ENCODE peak calls at places on chromosomes 1 and 21, in six cellular contexts. One of them, this sample, is unnamed.

GRCh38 chr1:158002630-158003408 is 9.4 kb downstream of the KIRREL1 start:
- DNase-seq in GM12891: no peak
- DNase-seq in H1: no peak
- DNase-seq in HepG2: no peak
- DNase-seq in K562: no peak
- DNase-seq in GM12878: no peak
- DNase-seq in this sample: no peak

GRCh38 chr1:55814967-55815366 is 599.8 kb upstream of the USP24 start:
- DNase-seq in GM12891: no peak
- DNase-seq in H1: no peak
- DNase-seq in HepG2: peak
- DNase-seq in K562: no peak
- DNase-seq in GM12878: no peak
- DNase-seq in this sample: no peak

GRCh38 chr1:220431840-220432239 is 96.1 kb upstream of the MARK1 start:
- DNase-seq in GM12891: no peak
- DNase-seq in H1: no peak
- DNase-seq in HepG2: no peak
- DNase-seq in K562: peak
- DNase-seq in GM12878: no peak
- DNase-seq in this sample: no peak

GRCh38 chr1:101238041-101238515 is 1.3 kb downstream of the S1PR1 start:
- DNase-seq in GM12891: no peak
- DNase-seq in H1: no peak
- DNase-seq in HepG2: no peak
- DNase-seq in K562: no peak
- DNase-seq in GM12878: no peak
- DNase-seq in this sample: no peak

GRCh38 chr21:17610862-17611261 is 1.8 kb downstream of the BTG3 start:
- DNase-seq in GM12891: no peak
- DNase-seq in H1: no peak
- DNase-seq in HepG2: peak
- DNase-seq in K562: peak
- DNase-seq in GM12878: no peak
- DNase-seq in this sample: no peak

GRCh38 chr1:179124866-179125265 is 43.0 kb downstream of the TOR3A start:
- DNase-seq in GM12891: no peak
- DNase-seq in H1: no peak
- DNase-seq in HepG2: no peak
- DNase-seq in K562: no peak
- DNase-seq in GM12878: no peak
- DNase-seq in this sample: no peak

GRCh38 chr1:185733818-185734709 is at the start of gene HMCN1:
- DNase-seq in GM12891: no peak
- DNase-seq in H1: peak
- DNase-seq in HepG2: peak
- DNase-seq in K562: peak
- DNase-seq in GM12878: no peak
- DNase-seq in this sample: no peak

GRCh38 chr1:9191216-9191615 is 43.4 kb upstream of the H6PD start:
- DNase-seq in GM12891: no peak
- DNase-seq in H1: no peak
- DNase-seq in HepG2: no peak
- DNase-seq in K562: no peak
- DNase-seq in GM12878: no peak
- DNase-seq in this sample: no peak

GRCh38 chr1:164155337-164155850 is 403.6 kb upstream of the PBX1 start:
- DNase-seq in GM12891: no peak
- DNase-seq in H1: no peak
- DNase-seq in HepG2: no peak
- DNase-seq in K562: no peak
- DNase-seq in GM12878: no peak
- DNase-seq in this sample: no peak

DNA sequence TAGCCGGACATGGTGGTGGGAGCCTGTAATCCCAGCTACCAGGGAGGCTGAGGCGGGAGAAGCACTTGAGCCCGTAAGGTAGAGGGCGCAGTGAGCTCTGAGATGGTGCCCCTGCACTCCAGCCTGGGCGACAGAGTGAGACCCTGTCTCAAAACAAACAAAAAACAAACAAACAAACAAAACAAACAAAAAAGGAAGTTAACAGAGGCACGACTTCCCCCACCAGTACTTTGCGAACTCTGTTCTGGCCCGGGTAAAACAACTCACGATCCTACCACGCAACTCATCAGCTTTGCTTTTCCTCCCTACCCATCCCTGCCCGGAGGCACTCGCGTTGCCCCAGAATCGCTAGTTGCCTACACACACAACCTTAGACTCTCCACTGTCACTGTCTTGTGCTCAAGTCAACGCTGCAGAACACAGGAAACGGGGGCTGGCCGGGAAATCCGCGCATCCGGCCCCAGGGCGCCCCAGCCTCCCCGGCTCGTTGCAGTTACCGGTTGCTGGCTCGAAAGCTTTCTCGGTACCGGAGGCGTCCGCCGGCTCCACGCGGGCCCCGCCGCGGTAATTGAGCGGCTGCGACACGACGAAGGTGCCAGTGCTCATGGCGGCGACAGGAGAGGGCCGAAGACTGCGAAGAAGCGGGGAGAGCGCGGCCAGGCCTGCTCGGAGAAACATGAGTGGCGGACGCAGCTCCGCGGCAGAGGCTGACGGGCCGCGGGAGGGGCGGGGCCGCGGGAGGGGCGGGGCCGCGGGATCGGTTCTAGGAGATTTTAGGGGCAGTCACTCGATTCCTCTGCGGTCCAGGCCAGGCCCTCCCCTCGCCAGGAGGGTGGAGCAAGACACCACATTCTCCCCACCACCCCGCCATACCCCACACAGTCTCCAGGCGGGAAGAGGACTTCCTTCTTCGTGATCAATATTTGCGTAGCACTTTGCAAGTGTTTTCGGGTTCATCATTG is at the start of gene ALDH9A1:
- DNase-seq in GM12891: peak
- DNase-seq in H1: peak
- DNase-seq in HepG2: peak
- DNase-seq in K562: peak
- DNase-seq in GM12878: peak
- DNase-seq in this sample: peak
- TF ChIP-seq POLR2A in GM12891: peak
- TF ChIP-seq POLR2A in H1: peak
- TF ChIP-seq POLR2A in HepG2: peak
- TF ChIP-seq POLR2A in K562: peak
- TF ChIP-seq POLR2A in GM12878: peak
- TF ChIP-seq POLR2A in this sample: peak

GRCh38 chr1:37752583-37753471 is 12.1 kb downstream of the EPHA10 start:
- DNase-seq in GM12891: peak
- DNase-seq in H1: no peak
- DNase-seq in HepG2: no peak
- DNase-seq in K562: peak
- DNase-seq in GM12878: no peak
- DNase-seq in this sample: peak
- TF ChIP-seq POLR2AphosphoS5 in GM12891: no peak
- TF ChIP-seq POLR2AphosphoS5 in H1: no peak
- TF ChIP-seq POLR2AphosphoS5 in HepG2: no peak
- TF ChIP-seq POLR2AphosphoS5 in K562: no peak
- TF ChIP-seq POLR2AphosphoS5 in GM12878: no peak
- TF ChIP-seq POLR2AphosphoS5 in this sample: no peak

GRCh38 chr21:40466893-40467483 is 380.0 kb downstream of the DSCAM start:
- DNase-seq in GM12891: no peak
- DNase-seq in H1: no peak
- DNase-seq in HepG2: no peak
- DNase-seq in K562: peak
- DNase-seq in GM12878: no peak
- DNase-seq in this sample: no peak
- TF ChIP-seq TAF1 in GM12891: no peak
- TF ChIP-seq TAF1 in H1: no peak
- TF ChIP-seq TAF1 in HepG2: no peak
- TF ChIP-seq TAF1 in K562: no peak
- TF ChIP-seq TAF1 in GM12878: no peak
- TF ChIP-seq TAF1 in this sample: no peak

GRCh38 chr1:19437911-19438310 is 47.4 kb downstream of the CAPZB start:
- DNase-seq in GM12891: no peak
- DNase-seq in H1: no peak
- DNase-seq in HepG2: no peak
- DNase-seq in K562: no peak
- DNase-seq in GM12878: no peak
- DNase-seq in this sample: no peak
- TF ChIP-seq POLR2A in GM12891: no peak
- TF ChIP-seq POLR2A in H1: no peak
- TF ChIP-seq POLR2A in HepG2: no peak
- TF ChIP-seq POLR2A in K562: no peak
- TF ChIP-seq POLR2A in GM12878: no peak
- TF ChIP-seq POLR2A in this sample: no peak

DNA sequence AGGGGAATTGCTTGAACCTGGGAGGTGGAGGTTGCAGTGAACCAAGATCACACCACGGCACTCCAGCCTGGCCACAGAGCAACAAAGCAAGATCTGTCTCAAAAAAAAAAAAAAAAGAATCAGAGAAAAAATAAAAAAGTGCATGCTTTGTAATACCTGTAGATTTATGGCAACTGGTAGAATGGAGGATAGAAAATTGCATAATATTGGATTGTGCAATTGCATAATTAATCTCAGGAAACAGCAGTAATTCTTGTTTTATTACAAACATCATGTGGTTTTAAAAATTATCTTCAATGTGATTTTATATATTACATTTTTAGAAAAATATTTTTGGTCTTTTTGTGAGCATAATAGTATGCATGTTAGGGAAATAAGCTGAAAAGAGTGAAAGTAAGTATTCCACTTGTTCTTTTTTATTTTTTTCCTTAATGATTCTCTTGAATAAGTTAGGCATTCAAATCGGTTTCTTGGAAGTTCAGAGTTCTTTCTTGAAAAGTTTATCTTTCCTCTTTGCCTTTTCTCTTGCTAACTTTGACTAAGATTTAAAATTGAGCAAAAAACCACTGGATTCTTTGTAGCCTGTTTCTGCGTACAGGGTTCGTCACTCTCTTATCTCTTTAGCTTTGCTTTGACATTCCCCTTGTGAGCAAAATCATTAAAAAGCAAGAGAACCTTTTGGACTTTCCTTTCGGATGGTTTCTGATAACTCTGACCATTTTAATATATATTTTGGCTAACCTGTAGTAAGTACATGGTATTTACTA is 127.5 kb upstream of the ADAMTS5 start:
- DNase-seq in GM12891: no peak
- DNase-seq in H1: no peak
- DNase-seq in HepG2: no peak
- DNase-seq in K562: no peak
- DNase-seq in GM12878: no peak
- DNase-seq in this sample: no peak
- TF ChIP-seq POLR2AphosphoS5 in GM12891: no peak
- TF ChIP-seq POLR2AphosphoS5 in H1: no peak
- TF ChIP-seq POLR2AphosphoS5 in HepG2: no peak
- TF ChIP-seq POLR2AphosphoS5 in K562: no peak
- TF ChIP-seq POLR2AphosphoS5 in GM12878: no peak
- TF ChIP-seq POLR2AphosphoS5 in this sample: no peak

DNA sequence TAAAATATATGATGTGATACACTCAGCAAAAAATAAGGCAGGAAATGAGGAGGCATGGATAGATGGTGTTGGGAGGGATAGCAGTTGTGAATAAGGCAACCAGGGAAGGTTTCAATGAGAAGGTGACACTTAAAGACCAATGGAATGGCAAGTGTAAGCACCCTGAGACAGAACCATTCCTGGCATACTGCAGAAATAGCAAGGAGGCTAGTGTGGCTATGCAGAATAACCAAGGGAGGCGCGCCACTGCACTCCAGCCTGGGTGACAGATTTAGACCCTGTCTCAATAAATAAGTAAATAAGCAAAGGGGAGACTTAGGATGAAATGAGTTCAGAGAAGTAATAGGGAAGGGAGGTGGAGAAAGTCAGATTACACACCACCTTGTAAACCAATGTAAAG is 113.9 kb downstream of the TOMM20 start:
- DNase-seq in GM12891: no peak
- DNase-seq in H1: no peak
- DNase-seq in HepG2: no peak
- DNase-seq in K562: no peak
- DNase-seq in GM12878: no peak
- DNase-seq in this sample: no peak
- TF ChIP-seq TAF1 in GM12891: no peak
- TF ChIP-seq TAF1 in H1: no peak
- TF ChIP-seq TAF1 in HepG2: no peak
- TF ChIP-seq TAF1 in K562: no peak
- TF ChIP-seq TAF1 in GM12878: no peak
- TF ChIP-seq TAF1 in this sample: no peak

DNA sequence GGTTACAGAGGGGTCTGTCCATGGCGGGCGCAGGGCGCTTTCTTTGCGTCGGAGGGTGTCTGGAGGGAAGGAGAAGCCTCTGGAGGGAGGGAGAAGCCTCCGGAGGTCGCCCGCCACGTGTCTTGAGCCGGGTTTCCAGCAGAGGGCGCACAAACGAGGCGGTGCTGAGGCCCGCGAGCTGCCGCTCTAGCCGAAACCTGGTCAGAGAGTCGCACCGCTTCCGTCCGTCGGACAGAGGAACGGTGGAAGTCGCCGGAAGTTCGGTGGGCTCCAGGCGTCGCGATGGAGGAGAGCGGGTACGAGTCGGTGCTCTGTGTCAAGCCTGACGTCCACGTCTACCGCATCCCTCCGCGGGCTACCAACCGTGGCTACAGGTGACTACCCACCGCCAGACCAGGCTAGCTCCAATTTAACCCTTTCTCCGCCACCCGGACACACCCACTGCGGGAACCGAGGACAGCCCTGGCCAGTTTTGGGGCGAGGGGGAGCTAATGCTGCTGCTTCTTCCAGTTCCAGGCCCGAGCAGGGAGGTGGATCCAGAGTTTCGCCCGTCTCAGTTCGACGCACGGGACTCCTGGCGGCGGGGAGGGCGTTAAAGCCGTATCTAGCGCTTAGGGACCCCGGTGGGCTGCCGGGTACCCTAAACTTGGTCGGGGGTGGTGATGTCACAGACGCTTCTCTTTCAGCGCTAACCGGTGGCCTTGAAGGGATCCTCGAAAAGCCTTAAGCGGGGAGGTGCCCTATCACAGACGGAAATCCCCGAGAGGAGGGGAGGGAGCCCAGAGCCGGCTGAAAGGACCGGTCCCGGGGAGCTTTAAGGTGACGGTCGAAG is at the start of gene NECAP2:
- DNase-seq in GM12891: peak
- DNase-seq in H1: peak
- DNase-seq in HepG2: peak
- DNase-seq in K562: peak
- DNase-seq in GM12878: peak
- DNase-seq in this sample: peak
- TF ChIP-seq POLR2A in GM12891: peak
- TF ChIP-seq POLR2A in H1: peak
- TF ChIP-seq POLR2A in HepG2: peak
- TF ChIP-seq POLR2A in K562: peak
- TF ChIP-seq POLR2A in GM12878: peak
- TF ChIP-seq POLR2A in this sample: peak

GRCh38 chr1:115089443-115090340 is at the start of gene TSPAN2:
- DNase-seq in GM12891: peak
- DNase-seq in H1: peak
- DNase-seq in HepG2: no peak
- DNase-seq in K562: peak
- DNase-seq in GM12878: no peak
- DNase-seq in this sample: no peak
- TF ChIP-seq POLR2AphosphoS5 in GM12891: no peak
- TF ChIP-seq POLR2AphosphoS5 in H1: peak
- TF ChIP-seq POLR2AphosphoS5 in HepG2: no peak
- TF ChIP-seq POLR2AphosphoS5 in K562: no peak
- TF ChIP-seq POLR2AphosphoS5 in GM12878: no peak
- TF ChIP-seq POLR2AphosphoS5 in this sample: no peak